ENCODE peak calls at places on chromosome 19, in nine cellular contexts. V, H, R, K, Y, O, C, G and I are unnamed samples.

GRCh38 chr19:53132231-53132991 is at the start of gene ZNF415:
- DNase-seq in C (peak), H (peak), G (peak), R (peak), K (peak), O (no peak), Y (no peak), V (peak), I (peak)

GRCh38 chr19:50330365-50331078 is 1.3 kb upstream of the KCNC3 start:
- DNase-seq in K (peak), G (peak), H (no peak), Y (peak), V (peak), O (peak), R (peak), C (peak), I (no peak)

GRCh38 chr19:11420894-11421606 is 1.9 kb upstream of the RGL3 start:
- DNase-seq in K (no peak), H (no peak), R (no peak), G (no peak), Y (no peak), V (no peak), O (no peak), C (no peak), I (no peak)

GRCh38 chr19:51783373-51783772 is 11.6 kb upstream of the FPR3 start:
- DNase-seq in R (no peak), V (no peak), C (no peak), O (peak), K (no peak), Y (peak), H (no peak), G (peak), I (no peak)

GRCh38 chr19:55962186-55962585 is 14.6 kb downstream of the NLRP8 start:
- DNase-seq in Y (no peak), R (no peak), H (no peak), C (no peak), K (no peak), G (no peak), V (no peak), O (no peak), I (no peak)

GRCh38 chr19:36436531-36436930 is 18.1 kb upstream of the ZFP82 start:
- DNase-seq in C (no peak), K (no peak), Y (peak), G (peak), O (peak), V (no peak), H (no peak), R (no peak), I (no peak)

GRCh38 chr19:17061205-17061604 is 14.0 kb downstream of the HAUS8 start:
- DNase-seq in K (no peak), H (no peak), C (no peak), R (no peak), O (no peak), Y (no peak), G (no peak), V (no peak), I (no peak)

GRCh38 chr19:4302238-4302630 is at the start of gene TMIGD2:
- DNase-seq in R (no peak), Y (no peak), H (no peak), O (no peak), V (no peak), G (no peak), K (no peak), C (no peak), I (no peak)

GRCh38 chr19:43078311-43078710 is 4.2 kb downstream of the PSG2 start:
- DNase-seq in V (no peak), H (peak), O (no peak), K (no peak), C (no peak), R (no peak), Y (no peak), G (peak), I (peak)

GRCh38 chr19:38634757-38635482 is 12.5 kb upstream of the ACTN4 start:
- DNase-seq in Y (peak), O (peak), R (peak), H (no peak), C (peak), G (peak), V (peak), K (peak), I (peak)

DNA sequence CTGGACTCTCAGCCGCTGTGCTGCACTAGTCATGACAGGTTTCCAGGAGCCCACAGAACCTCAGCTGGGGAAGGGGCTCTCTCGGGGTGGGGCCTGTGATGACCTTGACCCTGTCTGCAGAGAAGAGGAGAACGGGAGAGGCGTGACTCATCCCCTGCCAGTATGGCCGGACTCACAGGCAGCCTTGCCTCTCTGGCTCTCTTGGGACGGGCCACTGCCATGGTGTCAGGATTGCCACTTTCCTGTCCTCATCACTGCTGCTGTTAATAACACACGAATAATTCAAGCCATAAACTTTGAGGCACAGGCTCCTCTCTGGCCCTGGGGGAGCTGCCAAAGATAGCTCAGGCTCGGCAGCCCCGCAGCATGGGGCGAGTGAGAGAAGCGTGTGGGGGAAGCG is 295.3 kb downstream of the UQCRFS1 start:
- DNase-seq in O (no peak), V (no peak), K (no peak), G (no peak), R (no peak), Y (no peak), H (no peak), C (no peak), I (no peak)
- TF ChIP-seq CTCF in O (no peak), V (no peak), K (no peak), G (no peak), R (no peak), Y (no peak), H (no peak), C (no peak), I (no peak)

GRCh38 chr19:54448774-54449700 is at the start of gene LENG8:
- DNase-seq in O (peak), K (peak), G (peak), R (peak), Y (peak), C (peak), V (peak), H (peak), I (peak)
- TF ChIP-seq CTCF in O (no peak), K (no peak), G (no peak), R (no peak), Y (no peak), C (no peak), V (no peak), H (no peak), I (no peak)

DNA sequence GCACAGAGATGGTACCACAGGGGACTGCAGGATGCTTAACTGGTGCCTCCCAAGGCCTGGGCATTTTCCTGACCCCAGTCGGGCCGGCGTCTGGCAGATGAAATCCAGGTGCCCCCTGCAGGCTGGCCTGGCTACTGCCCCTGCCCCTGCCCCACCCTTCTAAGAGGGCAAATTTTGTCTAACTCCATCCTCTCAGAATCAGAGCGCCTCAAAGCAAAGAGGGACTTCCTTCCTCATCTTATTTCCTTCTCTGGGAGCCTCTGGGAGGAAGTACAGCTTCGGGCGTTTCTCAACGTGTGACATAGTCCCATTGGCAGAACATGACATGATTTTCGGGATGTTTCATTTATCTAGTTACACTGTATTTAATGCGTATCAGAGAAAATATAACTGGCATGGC is 2.7 kb downstream of the PRKACA start:
- DNase-seq in C (no peak), V (no peak), R (peak), O (peak), K (peak), G (peak), H (no peak), Y (peak), I (no peak)
- TF ChIP-seq CTCF in C (peak), V (peak), R (peak), O (peak), K (peak), G (peak), H (peak), Y (peak), I (peak)

GRCh38 chr19:1854542-1855039 is 6.3 kb upstream of the REXO1 start:
- DNase-seq in H (no peak), K (no peak), G (no peak), V (no peak), Y (no peak), R (no peak), O (no peak), C (peak), I (no peak)
- TF ChIP-seq CTCF in H (no peak), K (no peak), G (no peak), V (no peak), Y (no peak), R (no peak), O (peak), C (no peak), I (no peak)

GRCh38 chr19:2064788-2065524 is 13.9 kb upstream of the MKNK2 start:
- DNase-seq in V (no peak), K (no peak), Y (no peak), G (no peak), H (no peak), R (no peak), C (peak), O (no peak), I (no peak)
- TF ChIP-seq CTCF in V (no peak), K (no peak), Y (no peak), G (no peak), H (no peak), R (no peak), C (no peak), O (no peak), I (peak)

DNA sequence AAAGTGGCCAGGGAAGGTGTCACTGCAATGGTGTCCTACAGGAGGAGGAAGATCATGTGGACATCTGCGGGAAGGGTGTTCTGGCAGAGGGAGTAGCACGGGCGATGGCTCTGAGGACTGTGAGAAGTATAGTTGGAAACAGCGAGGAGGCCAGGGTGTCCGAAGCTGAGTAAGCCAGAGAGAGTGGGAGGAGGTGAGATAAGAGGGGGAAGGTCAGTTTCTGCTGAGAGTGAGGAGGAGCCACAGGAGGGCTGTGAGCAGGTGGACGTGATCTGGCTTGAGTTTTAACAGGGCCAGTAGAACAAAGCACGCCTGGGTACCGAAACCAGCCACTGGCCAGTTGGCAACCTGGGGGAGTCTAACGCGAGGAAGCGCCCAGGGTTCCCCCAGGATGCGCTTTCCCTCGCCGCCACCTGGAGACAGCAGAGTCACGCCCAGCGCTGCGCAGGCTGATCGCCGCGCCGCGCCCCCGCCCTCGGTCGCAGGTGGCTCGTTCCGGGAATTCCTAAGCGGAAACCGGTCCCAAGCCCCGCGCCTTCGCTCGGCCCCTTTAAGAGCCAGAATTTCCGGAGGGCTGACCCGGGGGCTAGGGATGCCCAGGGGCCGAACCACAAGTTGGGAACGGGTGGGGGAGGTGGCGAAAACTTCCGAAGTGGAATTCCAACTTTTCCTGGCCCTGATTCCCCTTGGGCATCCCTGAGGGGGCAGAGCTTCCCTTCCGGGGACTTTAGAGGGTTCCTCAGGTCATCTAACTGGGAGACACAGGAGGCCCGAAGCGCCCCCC is 1.1 kb upstream of the LSR start:
- DNase-seq in H (no peak), K (no peak), O (peak), R (peak), V (no peak), G (no peak), Y (peak), C (peak), I (no peak)
- TF ChIP-seq CTCF in H (no peak), K (peak), O (peak), R (peak), V (peak), G (peak), Y (peak), C (peak), I (no peak)